ENCODE peak calls at places on chromosomes 12 and 14, in six cellular contexts. X is endodermal cell; B is NCI-H187; E is activated CD4-positive, CD25-positive, alpha-beta regulatory T cell treated with anti-CD3 and anti-CD28 coated beads, Interleukin-2, amount 50 U/mL, for 72 hours; Q is COR-L47; C is iris pigment epithelial cell. O is an unnamed sample.

GRCh38 chr14:22070119-22070982 is 396.7 kb upstream of the OR4E1 start:
- DNase-seq in X (peak; percentile 80), B (no peak), E (peak; percentile 36), Q (no peak), C (peak; percentile 9), O (peak; percentile 86)

GRCh38 chr12:124520258-124520657 is 47.2 kb downstream of the NCOR2 start:
- DNase-seq in X (no peak), B (no peak), E (no peak), Q (peak; percentile 16), C (peak; percentile 64), O (no peak)

GRCh38 chr12:50187084-50187900 is 20.1 kb upstream of the CERS5 start:
- DNase-seq in X (no peak), B (no peak), E (no peak), Q (no peak), C (peak; percentile 94), O (no peak)

GRCh38 chr14:104536942-104537612 is 42.5 kb upstream of the C14orf180 start:
- DNase-seq in X (peak; percentile 46), B (no peak), E (peak; percentile 5), Q (no peak), C (peak; percentile 75), O (no peak)

GRCh38 chr14:32012571-32012970 is 64.5 kb upstream of the ARHGAP5 start:
- DNase-seq in X (no peak), B (no peak), E (no peak), Q (no peak), C (no peak), O (no peak)

GRCh38 chr12:88574278-88574677 is 6.0 kb downstream of the KITLG start:
- DNase-seq in X (no peak), B (no peak), E (no peak), Q (no peak), C (peak; percentile 47), O (no peak)

GRCh38 chr12:26369588-26369987 is 174.2 kb downstream of the SSPN start:
- DNase-seq in X (no peak), B (no peak), E (no peak), Q (no peak), C (peak; percentile 91), O (no peak)

GRCh38 chr12:31843399-31844095 is 114.7 kb upstream of the AMN1 start:
- DNase-seq in X (no peak), B (no peak), E (no peak), Q (no peak), C (no peak), O (no peak)

GRCh38 chr12:98758331-98758730 is 113.2 kb downstream of the APAF1 start:
- DNase-seq in X (no peak), B (no peak), E (no peak), Q (no peak), C (peak; percentile 17), O (no peak)

GRCh38 chr12:19439059-19440018 is at the start of gene AEBP2:
- DNase-seq in X (peak; percentile 94), B (no peak), E (peak; percentile 86), Q (peak; percentile 81), C (peak; percentile 97), O (peak; percentile 94)

GRCh38 chr12:71069317-71069716 is 88.5 kb downstream of the TSPAN8 start:
- DNase-seq in X (no peak), B (no peak), E (no peak), Q (no peak), C (no peak), O (no peak)

GRCh38 chr14:100019156-100019882 is 45.9 kb upstream of the EVL start:
- DNase-seq in X (peak; percentile 56), B (no peak), E (no peak), Q (no peak), C (peak; percentile 73), O (no peak)

GRCh38 chr12:117857632-117858274 is 111.0 kb downstream of the KSR2 start:
- DNase-seq in X (peak; percentile 96), B (no peak), E (peak; percentile 58), Q (peak; percentile 23), C (peak; percentile 56), O (peak; percentile 79)

GRCh38 chr12:129753596-129753995 is 150.2 kb downstream of the TMEM132D start:
- DNase-seq in X (no peak), B (no peak), E (no peak), Q (no peak), C (peak; percentile 75), O (no peak)

GRCh38 chr12:64125913-64126312 is 96.2 kb downstream of the KICS2 start:
- DNase-seq in X (no peak), B (no peak), E (no peak), Q (no peak), C (no peak), O (no peak)

GRCh38 chr14:94132285-94132887 is 3.0 kb upstream of the IFI27L2 start:
- DNase-seq in X (peak; percentile 84), B (peak; percentile 59), E (peak; percentile 46), Q (peak; percentile 72), C (peak; percentile 60), O (peak; percentile 90)

GRCh38 chr14:40222996-40223395 is 790.8 kb upstream of the FBXO33 start:
- DNase-seq in X (no peak), B (no peak), E (no peak), Q (no peak), C (no peak), O (no peak)

GRCh38 chr12:102026728-102027127 is 35.1 kb downstream of the WASHC3 start:
- DNase-seq in X (peak; percentile 53), B (no peak), E (no peak), Q (no peak), C (no peak), O (peak; percentile 25)

GRCh38 chr12:43964966-43965365 is 129.1 kb downstream of the TMEM117 start:
- DNase-seq in X (no peak), B (no peak), E (no peak), Q (no peak), C (peak; percentile 73), O (no peak)

GRCh38 chr12:10331642-10332239 is 24.1 kb downstream of the KLRD1 start:
- DNase-seq in X (peak; percentile 48), B (no peak), E (no peak), Q (no peak), C (peak; percentile 71), O (peak; percentile 69)

GRCh38 chr12:2198088-2198501 is 145.3 kb downstream of the CACNA1C start:
- DNase-seq in X (peak; percentile 95), B (no peak), E (no peak), Q (no peak), C (peak; percentile 70), O (no peak)

GRCh38 chr14:93962701-93963601 is 13.4 kb downstream of the ASB2 start:
- DNase-seq in X (no peak), B (no peak), E (peak; percentile 53), Q (no peak), C (peak; percentile 63), O (peak; percentile 57)

GRCh38 chr12:41919526-41920305 is 225.0 kb downstream of the GXYLT1 start:
- DNase-seq in X (no peak), B (peak; percentile 95), E (no peak), Q (peak; percentile 83), C (no peak), O (no peak)

GRCh38 chr12:122850048-122850445 is 14.8 kb downstream of the HIP1R start:
- DNase-seq in X (no peak), B (no peak), E (no peak), Q (no peak), C (no peak), O (no peak)

GRCh38 chr14:42429401-42429800 is 822.7 kb downstream of the LRFN5 start:
- DNase-seq in X (no peak), B (no peak), E (no peak), Q (no peak), C (no peak), O (no peak)

GRCh38 chr14:105271224-105271890 is 23.0 kb downstream of the BTBD6 start:
- DNase-seq in X (no peak), B (no peak), E (no peak), Q (no peak), C (no peak), O (no peak)

GRCh38 chr12:32868885-32869284 is 27.7 kb downstream of the PKP2 start:
- DNase-seq in X (no peak), B (no peak), E (no peak), Q (no peak), C (no peak), O (no peak)

GRCh38 chr12:32671930-32672785 is 6.9 kb upstream of the DNM1L start:
- DNase-seq in X (peak; percentile 79), B (peak; percentile 6), E (no peak), Q (peak; percentile 90), C (peak; percentile 80), O (peak; percentile 88)

GRCh38 chr12:66695130-66695529 is 16.3 kb upstream of the GRIP1 start:
- DNase-seq in X (no peak), B (no peak), E (no peak), Q (peak; percentile 17), C (no peak), O (no peak)

GRCh38 chr14:51848120-51848519 is 12.3 kb upstream of the GNG2 start:
- DNase-seq in X (no peak), B (no peak), E (no peak), Q (no peak), C (no peak), O (no peak)